ENCODE peak calls at places on chromosomes 2 and 18, in nine cellular contexts. E is NCI-H187; P is GM13976; K is stimulated activated CD4-positive, alpha-beta T cell treated with anti-CD3 and anti-CD28 coated beads, TNF-alpha, amount 100 ng/mL, for 4 hours; Y is aorta; T is HEK293T; I is WTC11; G is non-pigmented ciliary epithelial cell; D is PC-9. J is an unnamed sample.

GRCh38 chr18:25231327-25231691 is 120.7 kb downstream of the ZNF521 start:
- DNase-seq in E (no peak), P (no peak), K (no peak), Y (no peak), T (no peak), I (no peak), G (no peak), D (no peak), J (no peak)

GRCh38 chr2:62306751-62307468 is 111.0 kb downstream of the B3GNT2 start:
- DNase-seq in E (no peak), P (no peak), K (no peak), Y (no peak), T (no peak), I (no peak), G (no peak), D (peak), J (peak)

GRCh38 chr2:94993176-94994062 is 32.1 kb upstream of the MAL start:
- DNase-seq in E (no peak), P (no peak), K (no peak), Y (no peak), T (no peak), I (no peak), G (no peak), D (no peak), J (no peak)

GRCh38 chr18:10020176-10020575 is 106.4 kb downstream of the VAPA start:
- DNase-seq in E (peak), P (no peak), K (no peak), Y (no peak), T (no peak), I (no peak), G (no peak), D (no peak), J (peak)

GRCh38 chr2:237184923-237185580 is 99.4 kb downstream of the COPS8 start:
- DNase-seq in E (no peak), P (no peak), K (no peak), Y (no peak), T (no peak), I (no peak), G (no peak), D (no peak), J (no peak)

GRCh38 chr2:526918-527317 is 150.3 kb downstream of the TMEM18 start:
- DNase-seq in E (no peak), P (no peak), K (no peak), Y (no peak), T (no peak), I (no peak), G (no peak), D (no peak), J (no peak)

GRCh38 chr2:164667566-164667965 is 46.3 kb upstream of the GRB14 start:
- DNase-seq in E (no peak), P (no peak), K (no peak), Y (no peak), T (no peak), I (no peak), G (no peak), D (no peak), J (no peak)

GRCh38 chr2:24482972-24483300 is 8.1 kb upstream of the NCOA1 start:
- DNase-seq in E (no peak), P (no peak), K (no peak), Y (no peak), T (no peak), I (no peak), G (no peak), D (no peak), J (no peak)

GRCh38 chr2:69309336-69310048 is 77.5 kb downstream of the GFPT1 start:
- DNase-seq in E (no peak), P (no peak), K (no peak), Y (peak), T (no peak), I (no peak), G (no peak), D (peak), J (peak)

GRCh38 chr2:239283961-239284801 is 116.6 kb downstream of the HDAC4 start:
- DNase-seq in E (no peak), P (no peak), K (no peak), Y (no peak), T (no peak), I (peak), G (no peak), D (no peak), J (no peak)

GRCh38 chr18:61891271-61891670 is 1.5 kb downstream of the RNF152 start:
- DNase-seq in E (no peak), P (no peak), K (no peak), Y (no peak), T (no peak), I (no peak), G (no peak), D (no peak), J (no peak)

GRCh38 chr2:42359304-42359749 is 1.7 kb downstream of the COX7A2L start:
- DNase-seq in E (no peak), P (no peak), K (no peak), Y (no peak), T (no peak), I (no peak), G (no peak), D (no peak), J (no peak)

GRCh38 chr18:24051256-24051947 is 36.8 kb downstream of the TTC39C start:
- DNase-seq in E (no peak), P (peak), K (no peak), Y (no peak), T (no peak), I (no peak), G (no peak), D (peak), J (no peak)

GRCh38 chr2:235217814-235218213 is 266.0 kb downstream of the SH3BP4 start:
- DNase-seq in E (no peak), P (no peak), K (no peak), Y (no peak), T (no peak), I (no peak), G (no peak), D (peak), J (no peak)

GRCh38 chr2:169709335-169709734 is 15.1 kb downstream of the PHOSPHO2 start:
- DNase-seq in E (no peak), P (no peak), K (no peak), Y (no peak), T (no peak), I (no peak), G (no peak), D (no peak), J (no peak)

GRCh38 chr18:43780782-43781340 is 503.6 kb upstream of the SYT4 start:
- DNase-seq in E (no peak), P (no peak), K (no peak), Y (no peak), T (no peak), I (no peak), G (peak), D (no peak), J (no peak)

GRCh38 chr2:74399785-74400184 is 19.7 kb upstream of the DCTN1 start:
- DNase-seq in E (no peak), P (peak), K (no peak), Y (no peak), T (peak), I (no peak), G (no peak), D (no peak), J (no peak)

GRCh38 chr2:12502759-12503158 is 214.0 kb upstream of the TRIB2 start:
- DNase-seq in E (no peak), P (no peak), K (no peak), Y (no peak), T (no peak), I (no peak), G (no peak), D (no peak), J (no peak)

GRCh38 chr2:42844366-42844765 is 52.0 kb upstream of the HAAO start:
- DNase-seq in E (no peak), P (no peak), K (no peak), Y (no peak), T (no peak), I (no peak), G (no peak), D (no peak), J (no peak)

GRCh38 chr18:53422896-53423295 is 801.6 kb downstream of the MBD2 start:
- DNase-seq in E (peak), P (no peak), K (no peak), Y (no peak), T (no peak), I (no peak), G (no peak), D (no peak), J (no peak)

GRCh38 chr2:190507135-190507534 is 27.4 kb downstream of the NEMP2 start:
- DNase-seq in E (no peak), P (no peak), K (no peak), Y (no peak), T (no peak), I (no peak), G (no peak), D (no peak), J (no peak)

GRCh38 chr2:21820271-21820670 is 696.5 kb downstream of the TDRD15 start:
- DNase-seq in E (no peak), P (no peak), K (no peak), Y (no peak), T (no peak), I (no peak), G (no peak), D (no peak), J (no peak)

J was measured in Calu3.